ENCODE peak calls at places on chromosomes 5 and 9, in six cellular contexts. X is cardiac muscle cell, N is heart left ventricle, V is GM10248, J is astrocyte, K is GM12865. B is an unnamed sample.

GRCh38 chr5:150000990-150001659 is 586 bp downstream of the HMGXB3 start:
- DNase-seq in X (peak; percentile 37), N (peak; percentile 79), V (peak; percentile 30), J (peak; percentile 34), K (peak; percentile 52), B (peak; percentile 53)

GRCh38 chr5:149853019-149853648 is 91.5 kb downstream of the PDE6A start:
- DNase-seq in X (peak; percentile 79), N (peak; percentile 74), V (peak; percentile 71), J (peak; percentile 52), K (peak; percentile 81), B (peak; percentile 91)

GRCh38 chr5:144203750-144204596 is 33.3 kb downstream of the KCTD16 start:
- DNase-seq in X (peak; percentile 68), N (no peak), V (peak; percentile 33), J (peak; percentile 46), K (peak; percentile 70), B (peak; percentile 83)

GRCh38 chr5:140292212-140293040 is 10.5 kb downstream of the PFDN1 start:
- DNase-seq in X (no peak), N (no peak), V (no peak), J (peak; percentile 45), K (no peak), B (no peak)

GRCh38 chr5:74581988-74582365 is 58.6 kb downstream of the ENC1 start:
- DNase-seq in X (no peak), N (no peak), V (no peak), J (peak; percentile 36), K (no peak), B (no peak)

GRCh38 chr5:157159209-157159751 is 6.8 kb downstream of the GARIN3 start:
- DNase-seq in X (no peak), N (no peak), V (no peak), J (no peak), K (no peak), B (no peak)

GRCh38 chr5:53469946-53470687 is 10.3 kb upstream of the FST start:
- DNase-seq in X (no peak), N (no peak), V (no peak), J (peak; percentile 79), K (no peak), B (no peak)

GRCh38 chr9:89463986-89464901 is 33.7 kb downstream of the SEMA4D start:
- DNase-seq in X (no peak), N (no peak), V (peak; percentile 79), J (no peak), K (peak; percentile 91), B (no peak)

GRCh38 chr5:81422671-81423070 is 28.7 kb upstream of the ACOT12 start:
- DNase-seq in X (no peak), N (no peak), V (no peak), J (peak; percentile 83), K (no peak), B (peak; percentile 66)

GRCh38 chr5:138370537-138370936 is 18.1 kb downstream of the KDM3B start:
- DNase-seq in X (no peak), N (no peak), V (no peak), J (no peak), K (no peak), B (no peak)

GRCh38 chr5:16674750-16675149 is 58.0 kb upstream of the RETREG1 start:
- DNase-seq in X (no peak), N (no peak), V (no peak), J (no peak), K (no peak), B (no peak)

DNA sequence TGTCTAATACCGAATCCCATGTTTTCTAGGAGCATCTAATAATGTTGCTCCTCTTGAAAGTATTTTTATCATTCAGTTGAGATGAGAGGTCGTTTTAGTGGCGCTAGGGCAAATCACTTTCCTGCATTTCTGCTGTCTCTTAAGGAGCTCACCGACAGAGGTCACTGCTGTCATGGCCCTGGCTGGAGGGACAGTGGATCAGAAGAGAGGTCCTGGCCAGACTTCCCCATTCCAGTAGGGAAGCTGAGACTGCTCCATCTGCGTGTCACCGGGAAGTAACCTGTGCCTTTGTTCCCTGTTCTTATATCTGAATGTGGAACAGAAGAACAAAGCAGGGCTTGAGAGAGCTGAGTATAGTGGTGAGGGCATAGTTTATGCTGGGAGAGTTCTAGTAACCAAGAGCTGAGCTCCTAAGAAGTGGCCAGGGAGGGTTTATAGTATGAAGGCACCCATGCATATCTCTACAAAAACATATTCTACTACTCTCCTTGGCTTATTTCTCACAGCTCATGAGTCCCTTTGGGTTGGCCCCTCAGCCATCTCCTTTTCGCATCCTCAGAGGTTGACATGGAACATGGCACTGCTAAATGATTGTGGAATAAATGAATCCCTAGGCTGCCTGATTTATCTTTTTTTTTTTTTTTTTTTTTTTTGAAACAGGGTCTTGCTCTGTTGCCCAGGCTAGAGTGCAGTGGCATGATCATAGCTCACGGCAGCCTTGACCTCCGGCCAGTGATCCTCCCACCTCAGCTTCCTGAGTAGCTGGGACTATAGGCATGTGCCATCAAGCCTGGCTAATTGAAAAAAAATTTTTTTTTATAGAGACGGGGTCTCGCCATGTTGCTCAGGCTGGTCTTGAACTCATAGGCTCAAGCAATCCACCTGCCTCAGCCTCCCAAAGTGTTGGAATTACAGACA is 27.2 kb downstream of the ATP6V0E1 start:
- DNase-seq in X (peak; percentile 78), N (peak; percentile 72), V (no peak), J (no peak), K (peak; percentile 11), B (no peak)
- TF ChIP-seq CTCF in X (peak; percentile 33), N (peak; percentile 44), V (peak; percentile 23), J (no peak), K (no peak), B (no peak)

DNA sequence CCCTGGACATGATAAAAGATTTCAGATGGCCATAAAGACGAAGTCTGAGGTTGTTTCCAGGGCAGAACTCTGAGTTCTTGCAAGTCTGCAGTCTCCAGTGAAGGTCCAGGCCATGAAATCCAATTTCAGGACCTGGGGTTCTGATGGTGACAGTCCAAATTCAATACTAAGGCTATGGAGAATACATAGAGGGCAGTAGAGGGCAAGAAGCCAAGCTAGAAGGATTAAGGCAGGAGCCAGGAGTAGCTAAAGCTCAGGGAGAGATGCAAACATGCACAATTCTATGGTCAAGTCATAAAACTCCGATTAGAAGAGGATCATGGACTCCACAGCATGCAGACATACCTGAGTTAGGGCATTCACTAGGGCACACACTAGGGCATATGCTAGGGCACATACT is 11.4 kb downstream of the SLIT3 start:
- DNase-seq in X (peak; percentile 28), N (no peak), V (no peak), J (no peak), K (no peak), B (peak; percentile 22)
- TF ChIP-seq CTCF in X (peak; percentile 15), N (no peak), V (no peak), J (no peak), K (no peak), B (no peak)

DNA sequence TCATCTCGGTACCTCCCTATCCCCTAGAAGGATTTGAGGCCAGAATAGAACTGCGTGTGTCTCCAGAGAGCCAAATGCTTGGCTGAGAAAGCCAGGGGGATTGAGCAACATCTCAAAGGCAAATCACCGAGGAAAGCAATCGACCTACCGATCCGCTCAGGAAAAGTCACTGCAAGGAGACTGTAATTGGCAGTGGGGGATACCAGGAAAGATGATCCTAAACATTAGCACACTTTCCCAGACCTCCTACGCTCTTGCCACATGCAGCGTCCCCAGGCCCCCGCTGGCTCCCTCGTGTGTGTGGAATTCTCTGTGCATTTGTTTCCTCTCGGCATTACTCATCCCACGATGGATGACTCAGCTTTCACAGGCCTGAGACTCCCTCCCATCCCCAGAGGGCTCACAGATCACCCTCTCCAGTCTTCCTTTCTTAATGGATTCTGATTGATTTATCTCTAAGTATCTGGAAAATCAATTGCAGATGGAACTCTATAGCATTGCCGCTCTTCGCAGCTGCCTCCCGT is 82.2 kb upstream of the ICE1 start:
- DNase-seq in X (no peak), N (no peak), V (no peak), J (peak; percentile 95), K (no peak), B (peak; percentile 97)
- TF ChIP-seq CTCF in X (peak; percentile 57), N (no peak), V (no peak), J (peak; percentile 79), K (no peak), B (peak; percentile 59)

DNA sequence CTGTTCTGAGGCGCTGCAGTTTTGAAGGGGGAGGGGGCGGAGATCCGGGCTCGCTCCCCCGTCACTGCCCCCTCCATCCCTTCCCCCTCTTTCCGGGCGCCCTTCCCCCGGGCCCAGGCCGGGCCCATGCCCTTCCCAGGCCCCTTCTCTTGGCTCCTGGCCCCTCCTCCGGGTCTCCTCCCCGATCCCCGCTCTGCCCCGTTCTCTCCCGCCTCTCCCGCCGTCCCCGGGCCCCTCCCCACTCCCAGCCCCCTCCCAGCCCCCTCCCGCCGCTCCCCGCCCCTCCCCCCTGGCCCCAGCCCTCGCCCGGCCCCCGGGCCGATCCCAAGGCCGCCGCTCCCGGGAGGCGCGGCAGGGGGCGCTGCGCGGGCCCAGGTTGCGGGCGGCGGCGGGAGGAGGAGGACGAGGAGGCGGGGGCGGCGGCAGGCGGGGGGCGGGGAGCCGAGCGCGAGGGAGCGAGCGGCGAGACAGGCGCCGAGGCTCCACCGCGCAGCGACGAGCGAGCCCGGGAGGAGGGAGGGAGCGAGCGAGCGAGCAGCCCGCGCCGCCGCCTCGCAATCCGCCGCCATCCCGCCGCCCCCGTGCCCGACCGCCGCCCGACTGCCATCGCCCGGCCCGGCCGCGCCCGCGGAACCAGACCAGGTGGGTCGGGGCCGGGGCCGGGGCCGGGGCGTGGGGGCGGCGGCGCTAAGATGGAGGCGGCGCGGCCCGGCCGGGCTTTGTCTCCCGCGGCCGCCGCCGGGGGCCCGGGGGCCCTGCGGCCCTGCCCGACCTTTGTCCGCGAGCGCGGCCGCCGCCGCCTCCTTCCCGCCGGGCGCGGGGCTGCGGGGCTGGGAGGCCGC is at the start of gene PRRC2B:
- DNase-seq in X (peak; percentile 93), N (peak; percentile 94), V (peak; percentile 94), J (no peak), K (peak; percentile 91), B (peak; percentile 83)
- TF ChIP-seq CTCF in X (peak; percentile 26), N (peak; percentile 66), V (peak; percentile 84), J (no peak), K (peak; percentile 58), B (peak; percentile 65)

GRCh38 chr5:31768784-31769183 is 129.9 kb downstream of the PDZD2 start:
- DNase-seq in X (no peak), N (no peak), V (no peak), J (no peak), K (no peak), B (no peak)
- TF ChIP-seq CTCF in X (no peak), N (no peak), V (no peak), J (no peak), K (no peak), B (no peak)

B was measured in MCF 10A.